ENCODE peak calls at places on chromosomes 4 and X, in six cellular contexts. M is stimulated activated CD4-positive, alpha-beta T cell treated with anti-CD3 and anti-CD28 coated beads, Interleukin-2, amount 100 ng/mL, for 24 hours; W is kidney glomerular epithelial cell; H is Panc1; B is Peyer's patch; R is A172. N is an unnamed sample.

GRCh38 chr4:81052119-81053068 is 21.9 kb downstream of the BMP3 start:
- DNase-seq in B (peak), M (peak), R (peak), W (peak), H (no peak), N (peak)

GRCh38 chr4:25756503-25756902 is 100.9 kb downstream of the SLC34A2 start:
- DNase-seq in W (peak), R (no peak), H (no peak), B (no peak), M (no peak), N (peak)

GRCh38 chr4:132101526-132101925 is 1047.6 kb upstream of the PCDH10 start:
- DNase-seq in B (no peak), R (peak), M (no peak), W (no peak), H (no peak), N (no peak)

GRCh38 chrX:7330971-7331746 is 183.2 kb upstream of the PUDP start:
- DNase-seq in M (no peak), R (peak), W (no peak), H (no peak), B (no peak), N (no peak)

GRCh38 chr4:137755033-137755471 is 222.8 kb upstream of the PCDH18 start:
- DNase-seq in H (no peak), W (peak), R (peak), B (no peak), M (no peak), N (no peak)

GRCh38 chr4:40577588-40578253 is 51.9 kb downstream of the RBM47 start:
- DNase-seq in W (peak), R (no peak), B (no peak), M (no peak), H (no peak), N (no peak)

GRCh38 chr4:37780444-37781133 is 45.9 kb upstream of the PGM2 start:
- DNase-seq in W (no peak), H (no peak), R (no peak), M (peak), B (peak), N (peak)

GRCh38 chrX:155577682-155578081 is 35.1 kb downstream of the TMLHE start:
- DNase-seq in M (no peak), B (no peak), R (no peak), W (no peak), H (no peak), N (no peak)

GRCh38 chrX:20263474-20263873 is 3.2 kb downstream of the RPS6KA3 start:
- DNase-seq in B (no peak), H (no peak), M (no peak), W (peak), R (peak), N (no peak)

GRCh38 chrX:154411322-154411980 is at the start of gene TAFAZZIN:
- DNase-seq in R (peak), B (peak), W (peak), M (peak), H (no peak), N (peak)

N was measured in mucosa of gallbladder.